ENCODE peak calls at places on chromosome 1, in nine cellular contexts. V is Panc1, O is K562, I is HFF-Myc, Q is astrocyte, S is lower lobe of right lung, F is heart right ventricle, L is heart left ventricle, R is psoas muscle. P is an unnamed sample.

GRCh38 chr1:95029532-95029931 is 43.2 kb downstream of the ALG14 start:
- DNase-seq in F (no peak), Q (no peak), V (no peak), R (no peak), S (no peak), I (no peak), O (no peak), L (no peak), P (no peak)

GRCh38 chr1:174136714-174137113 is 22.6 kb upstream of the RABGAP1L start:
- DNase-seq in F (no peak), I (no peak), L (no peak), Q (no peak), S (no peak), V (no peak), R (no peak), O (no peak), P (no peak)

GRCh38 chr1:18957136-18957521 is 653 bp upstream of the IFFO2 start:
- DNase-seq in S (no peak), L (peak; percentile 71), F (peak; percentile 34), I (no peak), R (no peak), V (no peak), Q (no peak), O (no peak), P (no peak)

GRCh38 chr1:154352581-154353459 is 27.5 kb downstream of the ATP8B2 start:
- DNase-seq in O (peak; percentile 87), S (peak; percentile 79), V (no peak), L (peak; percentile 70), F (peak; percentile 54), Q (peak; percentile 39), R (no peak), I (no peak), P (peak; percentile 65)

GRCh38 chr1:209413062-209413461 is 170.5 kb upstream of the CAMK1G start:
- DNase-seq in F (no peak), O (no peak), V (no peak), S (no peak), R (no peak), I (no peak), L (no peak), Q (no peak), P (no peak)

GRCh38 chr1:25565626-25566025 is 22.2 kb downstream of the LDLRAP1 start:
- DNase-seq in S (no peak), R (no peak), F (no peak), V (no peak), I (no peak), O (no peak), Q (no peak), L (no peak), P (no peak)

GRCh38 chr1:25737151-25737550 is 62.8 kb upstream of the SELENON start:
- DNase-seq in F (peak; percentile 19), R (peak; percentile 61), V (no peak), S (no peak), I (no peak), Q (no peak), O (no peak), L (no peak), P (peak; percentile 4)

GRCh38 chr1:110084226-110085078 is 14.0 kb upstream of the ALX3 start:
- DNase-seq in R (peak; percentile 68), O (no peak), Q (peak; percentile 32), L (no peak), F (peak; percentile 44), I (no peak), S (peak; percentile 79), V (no peak), P (peak; percentile 65)

GRCh38 chr1:240701412-240701811 is 89.5 kb upstream of the GREM2 start:
- DNase-seq in I (no peak), V (no peak), O (no peak), R (no peak), Q (peak; percentile 84), L (no peak), F (no peak), S (no peak), P (peak; percentile 91)

GRCh38 chr1:41476807-41477361 is 7.6 kb downstream of the EDN2 start:
- DNase-seq in L (peak; percentile 73), Q (no peak), R (no peak), I (no peak), O (no peak), S (peak; percentile 55), F (no peak), V (no peak), P (no peak)

GRCh38 chr1:46303872-46304326 is 401 bp downstream of the UQCRH start:
- DNase-seq in V (no peak), O (no peak), F (no peak), Q (no peak), I (no peak), R (no peak), L (no peak), S (no peak), P (no peak)

GRCh38 chr1:110310300-110310699 is 28.9 kb upstream of the RBM15 start:
- DNase-seq in I (no peak), L (peak; percentile 65), F (peak; percentile 61), R (no peak), S (no peak), O (no peak), Q (no peak), V (no peak), P (no peak)

GRCh38 chr1:52546852-52547251 is 6.0 kb downstream of the TUT4 start:
- DNase-seq in F (no peak), O (no peak), L (no peak), V (no peak), R (no peak), Q (no peak), I (no peak), S (no peak), P (no peak)

GRCh38 chr1:2275796-2276536 is 47.8 kb downstream of the SKI start:
- DNase-seq in R (peak; percentile 48), S (peak; percentile 80), F (no peak), I (no peak), L (peak; percentile 68), V (no peak), O (peak; percentile 33), Q (peak; percentile 36), P (peak; percentile 62)
- H3K4me3 ChIP-seq in R (no peak overlapping the region), S (no peak overlapping the region), F (no peak overlapping the region), I (no peak overlapping the region), L (no peak overlapping the region), V (no peak overlapping the region), O (no peak overlapping the region), Q (no peak overlapping the region), P (no peak overlapping the region)

DNA sequence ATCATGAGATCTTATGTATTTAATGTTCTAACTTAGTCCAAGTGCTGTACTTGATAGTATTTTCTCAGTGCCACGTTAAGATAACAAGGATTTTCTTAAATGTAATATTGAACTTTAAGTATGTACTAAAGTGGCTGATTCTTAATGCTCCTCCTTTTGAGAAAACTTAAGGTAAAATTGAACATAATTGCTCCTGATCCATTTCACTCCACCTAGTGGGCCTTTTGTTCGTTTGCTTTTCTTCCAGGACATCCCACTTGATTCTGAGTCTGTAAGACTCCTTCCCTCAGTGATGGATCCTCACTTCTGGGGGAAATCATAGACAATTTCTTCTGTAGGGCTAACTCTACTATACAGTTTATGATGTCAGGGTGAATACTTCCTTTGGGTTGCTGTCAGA is 173.1 kb downstream of the LMO4 start:
- DNase-seq in F (no peak), R (no peak), Q (no peak), L (no peak), I (no peak), V (no peak), S (no peak), O (peak; percentile 2), P (no peak)
- TF ChIP-seq CTCF in F (no peak), R (no peak), Q (peak; percentile 20), L (peak; percentile 15), I (no peak), V (peak; percentile 13), S (no peak), O (no peak), P (peak; percentile 25)

DNA sequence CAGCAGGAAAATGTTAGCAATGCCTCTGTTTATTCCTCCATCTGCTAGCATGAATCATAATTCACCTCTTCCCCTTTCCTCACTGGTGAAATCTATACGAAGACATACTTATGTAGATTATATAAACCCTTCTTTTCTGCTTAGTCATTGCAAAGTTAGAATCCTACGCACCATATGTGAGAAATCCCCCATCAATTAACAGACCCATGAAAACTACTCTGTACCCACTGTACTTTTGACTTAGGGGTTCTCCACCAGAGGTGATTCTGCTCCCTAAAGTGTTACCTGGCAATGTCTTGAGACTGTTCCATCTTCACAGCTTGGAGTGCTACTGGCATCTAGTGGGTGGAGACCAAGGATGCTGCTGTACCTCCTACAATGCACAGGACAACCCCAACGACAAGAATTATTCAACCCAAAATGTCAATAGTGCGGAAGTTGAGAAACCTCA is 49.6 kb upstream of the KCTD3 start:
- DNase-seq in R (no peak), F (no peak), V (no peak), O (no peak), Q (peak; percentile 70), I (peak; percentile 49), S (no peak), L (no peak), P (peak; percentile 77)
- H3K4me3 ChIP-seq in R (no peak overlapping the region), F (no peak overlapping the region), V (no peak overlapping the region), O (no peak overlapping the region), Q (no peak overlapping the region), I (no peak overlapping the region), S (no peak overlapping the region), L (no peak overlapping the region), P (no peak overlapping the region)

GRCh38 chr1:109080441-109081082 is 4.8 kb upstream of the TAF13 start:
- DNase-seq in R (no peak), F (no peak), I (no peak), S (no peak), V (no peak), O (no peak), L (no peak), Q (no peak), P (peak; percentile 8)

GRCh38 chr1:109078317-109078716 is 2.5 kb upstream of the TAF13 start:
- DNase-seq in S (no peak), Q (no peak), R (no peak), O (no peak), I (no peak), L (no peak), F (no peak), V (no peak), P (no peak)

GRCh38 chr1:109079240-109079622 is 3.4 kb upstream of the TAF13 start:
- DNase-seq in V (no peak), S (no peak), Q (no peak), R (no peak), F (no peak), O (no peak), L (no peak), I (no peak), P (no peak)

DNA sequence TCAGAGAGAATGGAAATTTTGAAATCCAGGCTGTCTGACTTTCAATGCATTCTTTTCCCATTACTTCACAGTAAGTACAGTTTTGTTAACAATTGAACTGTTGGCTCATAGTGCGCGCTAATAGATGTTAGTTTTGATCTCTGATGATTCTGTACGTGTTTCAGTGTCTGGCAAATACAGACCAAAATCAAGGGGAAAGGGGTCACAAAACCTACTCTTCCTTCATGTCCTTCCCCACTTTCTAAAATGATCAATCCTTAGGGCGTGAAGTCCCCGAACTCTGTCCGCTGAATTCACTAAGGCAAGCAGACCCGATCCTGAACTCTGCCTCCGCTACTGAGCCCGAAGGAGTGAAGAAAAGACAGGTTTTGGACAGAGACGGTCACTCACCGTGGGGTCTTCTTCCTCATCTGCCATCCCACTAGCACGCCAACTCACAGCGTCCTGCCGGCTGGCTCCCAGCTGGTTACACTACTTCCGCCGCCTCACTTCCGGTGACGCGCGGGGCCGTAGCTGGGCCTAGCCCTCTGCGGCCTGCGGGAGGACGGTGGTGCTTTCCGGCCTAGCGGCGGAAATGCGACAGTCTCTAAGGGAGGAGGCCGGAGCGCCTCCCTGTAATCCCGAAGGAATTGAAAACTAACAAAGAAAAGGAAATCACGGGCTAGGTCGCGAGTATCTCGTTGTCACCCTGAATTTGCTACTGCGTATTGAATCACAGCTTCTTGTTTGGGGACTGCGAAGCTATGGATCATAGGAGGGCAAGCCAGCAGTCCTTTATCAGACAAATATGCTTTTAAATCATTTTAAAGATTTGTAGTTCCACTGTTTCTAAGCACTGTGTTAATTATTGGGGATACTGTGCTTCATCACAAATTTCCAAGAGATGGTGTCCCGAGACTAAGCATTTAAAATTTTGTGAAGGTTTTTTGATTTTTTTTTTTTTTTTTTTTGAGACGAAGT is at the start of gene TAF13:
- DNase-seq in I (peak; percentile 71), Q (peak; percentile 95), R (peak; percentile 98), S (peak; percentile 97), O (peak; percentile 98), L (peak; percentile 97), V (peak; percentile 66), F (peak; percentile 95), P (peak; percentile 97)
- TF ChIP-seq CTCF in I (peak; percentile 11), Q (no peak), R (peak; percentile 44), S (peak; percentile 23), O (peak; percentile 29), L (peak; percentile 43), V (no peak), F (no peak), P (peak; percentile 25)